ENCODE peak calls at places on chromosomes 11 and 22, in nine cellular contexts. D is tibial nerve; X is CD4-positive, alpha-beta memory T cell; I is heart right ventricle; Y is IMR-90; J is mesenchymal stem cell; L is testis; Z is fibroblast of lung; V is aorta. U is an unnamed sample. For H3K4me1, the result is how much of the 10 kb centered on the place peaks cover.

GRCh38 chr11:16356751-16357365 is 512 bp upstream of the SOX6 start:
- DNase-seq in D (peak), X (no peak), I (peak), Y (peak), J (peak), L (no peak), Z (peak), V (no peak), U (no peak)

GRCh38 chr22:20550851-20551744 is 43.7 kb downstream of the MED15 start:
- DNase-seq in D (no peak), X (peak), I (peak), Y (peak), J (peak), L (peak), Z (peak), V (peak), U (no peak)

GRCh38 chr11:3224730-3225098 is 6.1 kb upstream of the MRGPRG start:
- DNase-seq in D (no peak), X (no peak), I (no peak), Y (no peak), J (no peak), L (no peak), Z (no peak), V (no peak), U (no peak)

GRCh38 chr11:66076561-66076960 is 6.5 kb downstream of the PACS1 start:
- DNase-seq in D (no peak), X (no peak), I (no peak), Y (no peak), J (no peak), L (no peak), Z (peak), V (no peak), U (no peak)

GRCh38 chr11:16925495-16926065 is 88.6 kb downstream of the PLEKHA7 start:
- DNase-seq in D (no peak), X (no peak), I (peak), Y (no peak), J (peak), L (peak), Z (peak), V (peak), U (no peak)

GRCh38 chr11:34242037-34242625 is 115.7 kb downstream of the ABTB2 start:
- DNase-seq in D (no peak), X (no peak), I (no peak), Y (peak), J (no peak), L (peak), Z (peak), V (no peak), U (peak)

GRCh38 chr11:84990141-84990540 is 637.0 kb downstream of the DLG2 start:
- DNase-seq in D (no peak), X (no peak), I (no peak), Y (no peak), J (no peak), L (no peak), Z (no peak), V (no peak), U (no peak)

GRCh38 chr11:69925366-69926196 is 106.4 kb upstream of the FGF3 start:
- DNase-seq in D (no peak), X (no peak), I (no peak), Y (peak), J (peak), L (no peak), Z (no peak), V (peak), U (no peak)

GRCh38 chr22:29635734-29636357 is 32.4 kb downstream of the NF2 start:
- DNase-seq in D (no peak), X (peak), I (no peak), Y (peak), J (peak), L (no peak), Z (peak), V (no peak), U (no peak)

GRCh38 chr11:36389811-36390210 is 93.7 kb downstream of the PRR5L start:
- DNase-seq in D (no peak), X (no peak), I (no peak), Y (peak), J (no peak), L (no peak), Z (no peak), V (no peak), U (peak)

GRCh38 chr11:71206186-71206585 is 46.2 kb downstream of the SHANK2 start:
- DNase-seq in D (no peak), X (no peak), I (no peak), Y (peak), J (peak), L (peak), Z (no peak), V (peak), U (no peak)

GRCh38 chr11:64245401-64245796 is 1.3 kb downstream of the PPP1R14B start:
- DNase-seq in D (no peak), X (no peak), I (peak), Y (no peak), J (no peak), L (no peak), Z (no peak), V (peak), U (no peak)

GRCh38 chr11:65488273-65489058 is 10.4 kb upstream of the MALAT1 start:
- DNase-seq in D (peak), X (no peak), I (no peak), Y (peak), J (peak), L (no peak), Z (peak), V (peak), U (no peak)

GRCh38 chr11:45282070-45282469 is 4.1 kb downstream of the SYT13 start:
- DNase-seq in D (no peak), X (no peak), I (no peak), Y (no peak), J (no peak), L (no peak), Z (no peak), V (no peak), U (no peak)

GRCh38 chr22:17523925-17524324 is 39.4 kb upstream of the SLC25A18 start:
- DNase-seq in D (no peak), X (no peak), I (no peak), Y (no peak), J (no peak), L (no peak), Z (no peak), V (no peak), U (no peak)

GRCh38 chr11:31817621-31818493 is 6.7 kb upstream of the PAX6 start:
- DNase-seq in D (no peak), X (no peak), I (no peak), Y (no peak), J (no peak), L (peak), Z (peak), V (no peak), U (no peak)

GRCh38 chr11:105937331-105937730 is 84.7 kb downstream of the MSANTD4 start:
- DNase-seq in D (no peak), X (no peak), I (no peak), Y (peak), J (peak), L (no peak), Z (peak), V (no peak), U (peak)

GRCh38 chr11:93032580-93032979 is 63.1 kb downstream of the MTNR1B start:
- DNase-seq in D (no peak), X (no peak), I (no peak), Y (peak), J (no peak), L (no peak), Z (peak), V (no peak), U (peak)

GRCh38 chr22:50184004-50184461 is 1.7 kb upstream of the TRABD start:
- DNase-seq in D (peak), X (no peak), I (peak), Y (peak), J (no peak), L (peak), Z (peak), V (no peak), U (no peak)

GRCh38 chr11:65386307-65387081 is at the start of gene FRMD8:
- DNase-seq in D (peak), X (peak), I (peak), Y (peak), J (peak), L (peak), Z (peak), V (peak), U (peak)

DNA sequence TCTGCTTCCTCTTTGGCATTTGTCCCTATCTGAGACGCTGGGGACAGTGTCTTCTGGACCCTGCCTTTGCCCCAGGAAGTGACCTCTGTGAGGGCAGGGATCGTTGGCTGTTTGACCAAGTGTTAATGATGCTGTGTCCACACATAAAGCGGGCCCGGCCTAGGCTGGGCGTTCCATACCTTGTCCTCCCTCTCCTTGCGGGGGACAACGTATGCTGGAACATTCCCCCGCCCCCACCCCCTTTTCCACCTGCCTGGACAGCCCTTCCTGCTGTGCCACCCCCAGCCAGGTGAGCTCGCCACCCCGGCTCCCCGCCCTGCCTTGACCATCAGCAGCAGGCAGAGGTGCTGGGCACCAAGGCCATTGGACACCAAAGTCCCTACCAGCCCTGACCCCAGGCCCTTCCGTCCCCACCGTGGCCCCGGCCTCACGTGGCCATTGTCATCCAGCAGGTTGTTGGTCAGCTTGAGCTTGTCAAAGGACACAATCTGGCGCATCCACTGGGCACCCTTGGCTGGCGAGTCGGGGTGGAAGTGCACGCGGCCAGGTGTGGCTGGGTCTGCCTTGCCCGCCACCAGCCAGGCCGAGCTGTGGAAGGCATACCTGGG is 4.1 kb upstream of the NUDT8 start:
- DNase-seq in D (no peak), X (no peak), I (no peak), Y (no peak), J (no peak), L (no peak), Z (no peak), V (peak), U (no peak)
- H3K4me1 ChIP-seq in D (under half), X (under half), I (under half), Y (under half), J (under half), L (under half), Z (under half), V (under half), U (under half)

DNA sequence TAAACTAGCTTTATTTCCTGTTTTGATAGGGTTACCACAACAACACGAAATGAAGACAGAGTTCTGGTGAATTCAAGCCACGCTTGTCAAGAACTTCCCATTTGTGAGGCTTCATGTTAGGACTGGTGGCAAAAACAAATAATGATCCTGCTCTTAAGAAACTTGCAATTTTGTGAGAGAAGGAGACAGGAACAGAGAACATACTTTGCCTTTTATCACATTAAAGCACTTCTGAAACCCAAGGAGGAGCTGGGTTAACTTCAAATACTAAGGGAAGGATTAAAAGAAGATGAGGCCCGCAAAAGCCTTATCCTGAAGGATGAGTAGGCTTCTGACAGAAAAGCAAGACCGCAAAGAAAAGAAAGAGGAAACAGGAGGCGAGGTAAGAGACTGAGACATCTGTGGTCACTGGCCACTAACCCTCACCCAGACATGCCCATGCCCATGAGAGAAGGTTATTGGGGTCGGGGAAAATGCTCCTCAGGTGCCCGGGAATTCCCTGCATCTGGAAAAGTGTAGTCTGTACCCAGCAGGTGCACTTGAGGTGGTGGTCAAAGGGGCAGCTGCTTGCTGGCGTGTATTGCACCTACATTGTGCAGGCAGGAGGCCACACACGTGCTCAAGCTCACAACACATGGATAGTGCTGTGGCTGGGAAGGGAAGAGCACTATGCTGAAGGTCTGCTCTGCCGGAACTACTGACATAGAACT is 50.5 kb downstream of the MAPK1 start:
- DNase-seq in D (no peak), X (peak), I (peak), Y (peak), J (peak), L (no peak), Z (peak), V (no peak), U (peak)
- H3K27ac ChIP-seq in D (peak), X (peak), I (peak), Y (no peak), J (peak), L (no peak), Z (peak), V (no peak), U (peak)

DNA sequence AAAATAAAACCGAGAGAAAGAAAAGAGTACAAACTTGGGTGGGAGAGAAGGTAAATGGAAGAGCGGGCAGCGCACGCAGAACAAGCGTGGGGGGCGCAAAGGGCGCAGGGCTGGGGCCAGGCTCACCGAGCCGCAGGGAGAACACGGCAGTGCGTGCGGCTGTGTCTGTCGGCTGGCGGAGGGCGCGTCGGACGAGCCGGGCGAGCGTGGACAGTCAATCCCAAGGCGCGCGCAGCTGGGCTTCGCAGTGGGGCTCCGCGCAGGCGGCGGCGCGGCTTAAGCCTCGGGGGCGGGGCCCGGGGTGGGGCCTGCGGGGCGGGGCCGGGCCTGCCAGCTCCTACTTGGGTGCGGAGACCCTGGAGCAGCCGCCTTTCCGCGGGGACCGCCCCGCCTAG is at the start of gene UCP2:
- DNase-seq in D (peak), X (peak), I (peak), Y (peak), J (peak), L (peak), Z (peak), V (peak), U (no peak)
- H3K4me1 ChIP-seq in D (under half), X (under half), I (half or more), Y (under half), J (under half), L (under half), Z (under half), V (under half), U (under half)

GRCh38 chr11:74866557-74866956 is 82.3 kb downstream of the XRRA1 start:
- DNase-seq in D (no peak), X (no peak), I (no peak), Y (no peak), J (no peak), L (no peak), Z (no peak), V (no peak), U (no peak)
- H3K27ac ChIP-seq in D (no peak), X (no peak), I (no peak), Y (no peak), J (no peak), L (no peak), Z (no peak), V (no peak), U (no peak)

GRCh38 chr11:74138572-74138971 is 32.2 kb downstream of the C2CD3 start:
- DNase-seq in D (peak), X (no peak), I (peak), Y (peak), J (peak), L (peak), Z (peak), V (no peak), U (peak)
- H3K4me1 ChIP-seq in D (under half), X (under half), I (under half), Y (under half), J (under half), L (under half), Z (under half), V (under half), U (under half)

GRCh38 chr11:96136623-96137313 is 206.2 kb downstream of the MAML2 start:
- DNase-seq in D (no peak), X (no peak), I (no peak), Y (no peak), J (no peak), L (no peak), Z (no peak), V (no peak), U (no peak)
- H3K27ac ChIP-seq in D (peak), X (no peak), I (peak), Y (peak), J (no peak), L (no peak), Z (no peak), V (no peak), U (no peak)

DNA sequence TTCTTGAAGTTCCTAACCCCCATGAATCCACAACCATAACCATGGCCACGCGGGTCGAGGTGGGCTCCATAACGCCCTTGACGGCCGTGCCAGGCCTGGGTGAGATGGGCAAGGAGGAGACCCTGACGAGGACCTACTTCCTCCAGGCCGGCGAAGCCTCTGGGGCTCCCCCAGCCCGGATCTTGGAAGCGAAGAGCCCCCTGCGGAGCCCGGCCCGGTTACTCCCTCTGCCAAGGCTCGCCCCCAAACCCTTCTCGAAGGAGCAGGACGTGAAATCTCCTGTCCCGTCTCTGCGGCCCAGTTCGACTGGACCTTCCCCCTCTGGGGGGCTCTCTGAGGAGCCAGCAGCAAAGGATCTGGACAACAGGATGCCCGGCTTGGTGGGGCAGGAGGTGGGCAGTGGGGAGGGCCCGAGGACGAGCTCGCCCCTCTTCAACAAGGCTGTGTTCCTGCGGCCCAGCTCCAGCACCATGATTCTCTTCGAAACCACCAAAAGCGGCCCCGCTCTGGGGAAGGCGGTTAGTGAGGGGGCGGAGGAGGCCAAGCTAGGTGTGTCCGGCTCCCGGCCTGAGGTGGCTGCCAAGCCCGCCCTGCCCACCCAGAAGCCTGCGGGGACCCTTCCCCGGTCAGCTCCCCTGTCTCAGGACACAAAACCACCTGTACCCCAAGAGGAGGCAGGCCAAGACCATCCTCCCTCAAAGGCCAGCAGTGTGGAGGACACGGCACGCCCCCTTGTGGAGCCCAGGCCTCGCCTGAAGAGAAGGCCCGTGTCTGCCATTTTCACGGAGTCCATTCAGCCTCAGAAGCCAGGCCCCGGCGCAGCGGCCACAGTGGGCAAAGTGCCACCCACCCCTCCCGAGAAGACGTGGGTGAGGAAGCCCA is 75.7 kb downstream of the KIAA1671 start:
- DNase-seq in D (peak), X (no peak), I (peak), Y (no peak), J (peak), L (peak), Z (no peak), V (no peak), U (no peak)
- H3K4me1 ChIP-seq in D (half or more), X (under half), I (under half), Y (under half), J (under half), L (under half), Z (under half), V (under half), U (under half)